ENCODE peak calls at places on chromosomes 3 and 15, in five cellular contexts. U is NCI-H774, A is fibroblast of lung, X is AML-193, P is aorta. N is an unnamed sample.

GRCh38 chr3:126664591-126665214 is 9.8 kb upstream of the TXNRD3 start:
- DNase-seq in U (no peak), A (no peak), X (no peak), P (no peak), N (peak)

GRCh38 chr3:45011756-45012441 is 14.2 kb upstream of the CLEC3B start:
- DNase-seq in U (no peak), A (peak), X (no peak), P (peak), N (peak)

GRCh38 chr3:182671942-182672341 is 121.4 kb upstream of the ATP11B start:
- DNase-seq in U (no peak), A (no peak), X (no peak), P (no peak), N (no peak)

GRCh38 chr3:18046131-18046530 is 303.7 kb upstream of the TBC1D5 start:
- DNase-seq in U (no peak), A (no peak), X (peak), P (no peak), N (no peak)

GRCh38 chr3:24004171-24004938 is 59.3 kb downstream of the NR1D2 start:
- DNase-seq in U (no peak), A (no peak), X (no peak), P (no peak), N (no peak)

GRCh38 chr3:13391308-13391707 is 28.8 kb downstream of the NUP210 start:
- DNase-seq in U (no peak), A (no peak), X (no peak), P (no peak), N (no peak)

GRCh38 chr3:15820911-15821310 is 23.1 kb upstream of the ANKRD28 start:
- DNase-seq in U (no peak), A (peak), X (no peak), P (no peak), N (no peak)

GRCh38 chr15:62901916-62902554 is 140.5 kb upstream of the TPM1 start:
- DNase-seq in U (no peak), A (no peak), X (no peak), P (no peak), N (no peak)

GRCh38 chr3:197791120-197792018 is at the start of gene LRCH3:
- DNase-seq in U (peak), A (peak), X (peak), P (peak), N (peak)

GRCh38 chr3:141915766-141916165 is 39.3 kb downstream of the ATP1B3 start:
- DNase-seq in U (no peak), A (no peak), X (no peak), P (no peak), N (no peak)

GRCh38 chr3:197522183-197522715 is 33.5 kb downstream of the BDH1 start:
- DNase-seq in U (no peak), A (no peak), X (no peak), P (peak), N (no peak)

GRCh38 chr3:64890466-64890865 is 202.7 kb upstream of the ADAMTS9 start:
- DNase-seq in U (no peak), A (no peak), X (no peak), P (no peak), N (no peak)

GRCh38 chr15:100250166-100250800 is 91.5 kb downstream of the ADAMTS17 start:
- DNase-seq in U (no peak), A (peak), X (no peak), P (no peak), N (no peak)

GRCh38 chr3:97793415-97794019 is 28.3 kb upstream of the CRYBG3 start:
- DNase-seq in U (peak), A (peak), X (peak), P (no peak), N (no peak)

GRCh38 chr15:70486451-70487379 is 276.6 kb downstream of the UACA start:
- DNase-seq in U (no peak), A (peak), X (peak), P (no peak), N (peak)

GRCh38 chr15:78750566-78750965 is 60.7 kb downstream of the ADAMTS7 start:
- DNase-seq in U (no peak), A (peak), X (no peak), P (peak), N (no peak)

GRCh38 chr15:67465196-67465952 is 55.6 kb upstream of the C15orf61 start:
- DNase-seq in U (no peak), A (no peak), X (no peak), P (no peak), N (no peak)

GRCh38 chr3:149844073-149844472 is 31.1 kb downstream of the RNF13 start:
- DNase-seq in U (no peak), A (no peak), X (no peak), P (no peak), N (no peak)

GRCh38 chr3:51099794-51100542 is 285.1 kb upstream of the MANF start:
- DNase-seq in U (no peak), A (peak), X (peak), P (no peak), N (no peak)

GRCh38 chr3:177201707-177202397 is 4.6 kb upstream of the TBL1XR1 start:
- DNase-seq in U (no peak), A (peak), X (peak), P (no peak), N (no peak)

GRCh38 chr3:112967425-112967824 is 7.5 kb downstream of the CD200R1 start:
- DNase-seq in U (no peak), A (no peak), X (no peak), P (no peak), N (no peak)

GRCh38 chr15:85580914-85581313 is 200.5 kb downstream of the AKAP13 start:
- DNase-seq in U (no peak), A (no peak), X (no peak), P (no peak), N (no peak)